ENCODE peak calls at places on chromosomes 5 and 9, in six cellular contexts. One of them, this sample, is unnamed.

GRCh38 chr9:78745996-78746395 is 449.1 kb downstream of the PSAT1 start:
- DNase-seq in GM13977: no peak
- DNase-seq in body of pancreas: no peak
- DNase-seq in GDM1: no peak
- DNase-seq in ACHN: no peak
- DNase-seq in amniotic epithelial cell: no peak
- DNase-seq in this sample: no peak

GRCh38 chr5:154211611-154212390 is 21.3 kb downstream of the GALNT10 start:
- DNase-seq in GM13977: no peak
- DNase-seq in body of pancreas: no peak
- DNase-seq in GDM1: no peak
- DNase-seq in ACHN: no peak
- DNase-seq in amniotic epithelial cell: peak
- DNase-seq in this sample: no peak

GRCh38 chr5:154478224-154478565 is at the start of gene HAND1:
- DNase-seq in GM13977: no peak
- DNase-seq in body of pancreas: peak
- DNase-seq in GDM1: no peak
- DNase-seq in ACHN: peak
- DNase-seq in amniotic epithelial cell: no peak
- DNase-seq in this sample: no peak

GRCh38 chr9:99824378-99825157 is 2.9 kb downstream of the NR4A3 start:
- DNase-seq in GM13977: peak
- DNase-seq in body of pancreas: peak
- DNase-seq in GDM1: peak
- DNase-seq in ACHN: peak
- DNase-seq in amniotic epithelial cell: peak
- DNase-seq in this sample: no peak

GRCh38 chr9:129598089-129598596 is 22.8 kb downstream of the C9orf50 start:
- DNase-seq in GM13977: no peak
- DNase-seq in body of pancreas: no peak
- DNase-seq in GDM1: no peak
- DNase-seq in ACHN: no peak
- DNase-seq in amniotic epithelial cell: no peak
- DNase-seq in this sample: no peak

GRCh38 chr5:44619875-44620610 is 188.7 kb upstream of the MRPS30 start:
- DNase-seq in GM13977: no peak
- DNase-seq in body of pancreas: no peak
- DNase-seq in GDM1: no peak
- DNase-seq in ACHN: no peak
- DNase-seq in amniotic epithelial cell: peak
- DNase-seq in this sample: no peak

GRCh38 chr9:127629468-127630081 is 17.5 kb downstream of the STXBP1 start:
- DNase-seq in GM13977: no peak
- DNase-seq in body of pancreas: no peak
- DNase-seq in GDM1: no peak
- DNase-seq in ACHN: no peak
- DNase-seq in amniotic epithelial cell: no peak
- DNase-seq in this sample: no peak

GRCh38 chr5:72255237-72255636 is 64.8 kb downstream of the MRPS27 start:
- DNase-seq in GM13977: no peak
- DNase-seq in body of pancreas: no peak
- DNase-seq in GDM1: no peak
- DNase-seq in ACHN: no peak
- DNase-seq in amniotic epithelial cell: no peak
- DNase-seq in this sample: no peak

GRCh38 chr9:129110740-129111142 is at the start of gene CRAT:
- DNase-seq in GM13977: peak
- DNase-seq in body of pancreas: peak
- DNase-seq in GDM1: peak
- DNase-seq in ACHN: peak
- DNase-seq in amniotic epithelial cell: peak
- DNase-seq in this sample: peak

GRCh38 chr5:32174011-32174866 is at the start of gene GOLPH3:
- DNase-seq in GM13977: peak
- DNase-seq in body of pancreas: peak
- DNase-seq in GDM1: peak
- DNase-seq in ACHN: peak
- DNase-seq in amniotic epithelial cell: peak
- DNase-seq in this sample: peak